ENCODE peak calls at places on chromosomes 4 and X, in four cellular contexts. O is spleen, I is lower lobe of right lung, A is Peyer's patch. D is an unnamed sample.

GRCh38 chr4:54487491-54487890 is 170.3 kb upstream of the KIT start:
- DNase-seq in O (no peak), I (no peak), A (no peak), D (no peak)

GRCh38 chrX:70664726-70665125 is 220.1 kb downstream of the DLG3 start:
- DNase-seq in O (no peak), I (no peak), A (no peak), D (no peak)

GRCh38 chr4:154618708-154619315 is 6.4 kb upstream of the FGG start:
- DNase-seq in O (no peak), I (peak), A (peak), D (peak)

GRCh38 chr4:139301821-139302611 is at the start of gene NDUFC1:
- DNase-seq in O (peak), I (peak), A (peak), D (no peak)

GRCh38 chrX:66110112-66110511 is 53.9 kb upstream of the HEPH start:
- DNase-seq in O (no peak), I (no peak), A (no peak), D (no peak)

GRCh38 chrX:13468096-13468495 is 101.3 kb upstream of the EGFL6 start:
- DNase-seq in O (no peak), I (no peak), A (no peak), D (no peak)

GRCh38 chr4:47930971-47931804 is 16.8 kb upstream of the NFXL1 start:
- DNase-seq in O (no peak), I (no peak), A (no peak), D (no peak)

GRCh38 chr4:53477038-53477565 is 99.7 kb downstream of the FIP1L1 start:
- DNase-seq in O (no peak), I (no peak), A (no peak), D (no peak)

GRCh38 chr4:143406523-143406922 is 69.8 kb downstream of the GAB1 start:
- DNase-seq in O (no peak), I (peak), A (no peak), D (no peak)

GRCh38 chr4:56049428-56050212 is 100.9 kb downstream of the CEP135 start:
- DNase-seq in O (peak), I (peak), A (peak), D (no peak)

GRCh38 chr4:183300660-183301059 is 19.4 kb downstream of the CLDN22 start:
- DNase-seq in O (no peak), I (no peak), A (no peak), D (no peak)

GRCh38 chr4:26320159-26320452 is 708 bp upstream of the RBPJ start:
- DNase-seq in O (no peak), I (no peak), A (no peak), D (no peak)

GRCh38 chr4:147633113-147633512 is 15.9 kb downstream of the TMEM184C start:
- DNase-seq in O (no peak), I (no peak), A (no peak), D (no peak)

GRCh38 chrX:77698242-77698641 is 87.8 kb downstream of the ATRX start:
- DNase-seq in O (no peak), I (no peak), A (no peak), D (no peak)

GRCh38 chr4:77154074-77154473 is 2.9 kb upstream of the CCNG2 start:
- DNase-seq in O (no peak), I (no peak), A (no peak), D (no peak)

GRCh38 chr4:72326692-72327632 is 242.1 kb downstream of the ADAMTS3 start:
- DNase-seq in O (no peak), I (no peak), A (no peak), D (no peak)

GRCh38 chr4:73870778-73871177 is 1.6 kb downstream of the CXCL1 start:
- DNase-seq in O (no peak), I (no peak), A (no peak), D (no peak)

GRCh38 chr4:103091601-103092223 is 7.9 kb downstream of the BDH2 start:
- DNase-seq in O (no peak), I (no peak), A (no peak), D (no peak)

GRCh38 chrX:17814557-17814956 is 46.5 kb downstream of the RAI2 start:
- DNase-seq in O (no peak), I (no peak), A (no peak), D (no peak)

GRCh38 chrX:87299563-87300160 is 217.9 kb upstream of the KLHL4 start:
- DNase-seq in O (no peak), I (no peak), A (no peak), D (no peak)
- TF ChIP-seq CTCF in O (no peak), I (peak), A (no peak), D (no peak)

GRCh38 chr4:67674098-67674497 is 26.9 kb downstream of the UBA6 start:
- DNase-seq in O (no peak), I (no peak), A (no peak), D (no peak)
- TF ChIP-seq CTCF in O (no peak), I (no peak), A (no peak), D (no peak)

DNA sequence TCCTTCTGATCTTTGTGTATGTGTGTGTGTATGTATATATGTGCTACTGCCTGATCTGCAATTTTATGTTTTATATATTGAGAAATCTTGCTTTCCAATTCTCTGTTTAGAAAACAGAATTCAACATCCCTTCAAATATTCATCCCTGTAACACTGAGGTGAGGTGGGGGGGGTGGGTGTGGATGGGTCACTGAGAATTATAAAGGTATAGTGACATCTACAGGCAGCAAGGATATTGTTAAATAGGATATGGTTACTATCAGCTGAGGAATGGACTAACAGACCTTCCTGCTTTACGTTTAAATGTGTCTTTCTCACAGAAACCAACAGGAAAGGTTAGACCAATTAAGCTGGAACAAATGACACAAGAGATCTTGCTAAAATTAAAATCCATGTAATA is 19.0 kb upstream of the MAGEB2 start:
- DNase-seq in O (no peak), I (no peak), A (no peak), D (no peak)
- TF ChIP-seq CTCF in O (no peak), I (no peak), A (no peak), D (no peak)

DNA sequence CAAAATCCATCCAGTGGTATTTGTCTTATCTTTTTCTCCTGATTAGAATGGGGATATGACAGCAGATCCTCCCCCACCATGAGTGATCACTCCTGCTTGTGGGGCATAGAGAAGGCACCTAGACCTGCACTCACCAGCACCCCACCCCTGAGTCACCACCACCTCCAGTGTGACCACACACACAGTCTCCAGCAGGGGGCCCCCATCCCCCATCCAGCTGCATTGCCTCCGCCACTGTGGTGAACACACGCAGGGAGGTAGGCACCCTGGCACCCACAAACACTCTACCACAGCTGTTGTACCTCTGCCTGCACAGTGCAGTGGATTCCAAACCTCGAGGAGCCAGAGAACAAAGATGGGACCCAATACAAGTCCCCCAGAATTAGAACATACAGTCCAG is 9.0 kb upstream of the MAGEA8 start:
- DNase-seq in O (peak), I (no peak), A (no peak), D (no peak)
- TF ChIP-seq CTCF in O (peak), I (peak), A (no peak), D (no peak)

D was measured in omental fat pad.